ENCODE peak calls at places on chromosomes 1 and 21, in eight cellular contexts. B is activated T-cell treated with anti-CD3 and anti-CD28 coated beads, Interleukin-2, amount 50 U/mL, for 72 hours; P is anterior cingulate cortex; Z is HT-29; X is fibroblast of the aortic adventitia; D is B cell; A is neuronal stem cell; C is substantia nigra. T is an unnamed sample.

GRCh38 chr1:8061210-8061609 is 35.1 kb upstream of the ERRFI1 start:
- DNase-seq in P (no peak), C (no peak), Z (peak; percentile 85), A (no peak), B (no peak), X (peak; percentile 96), D (no peak), T (peak; percentile 98)

GRCh38 chr1:152774875-152775274 is at the start of gene LCE1F:
- DNase-seq in A (no peak), P (no peak), D (no peak), C (no peak), X (no peak), B (no peak), Z (no peak), T (no peak)

GRCh38 chr1:110003747-110004428 is 19.3 kb downstream of the AHCYL1 start:
- DNase-seq in C (no peak), Z (peak; percentile 87), P (peak; percentile 44), A (peak; percentile 29), D (peak; percentile 39), B (peak; percentile 52), X (peak; percentile 99), T (peak; percentile 99)

GRCh38 chr1:84973493-84974334 is 23.2 kb downstream of the MCOLN2 start:
- DNase-seq in A (no peak), Z (no peak), B (no peak), D (peak; percentile 46), C (no peak), X (peak; percentile 15), P (no peak), T (no peak)

GRCh38 chr1:212515329-212515760 is 82.6 kb downstream of the NENF start:
- DNase-seq in B (no peak), P (no peak), X (no peak), C (no peak), Z (no peak), D (no peak), A (peak; percentile 43), T (no peak)

GRCh38 chr1:199272107-199272506 is 633.3 kb downstream of the PTPRC start:
- DNase-seq in X (peak; percentile 98), D (no peak), A (no peak), P (no peak), C (no peak), B (no peak), Z (peak; percentile 30), T (peak; percentile 97)

GRCh38 chr1:42385283-42385682 is 4.7 kb downstream of the RIMKLA start:
- DNase-seq in A (no peak), P (no peak), C (no peak), X (peak; percentile 15), D (no peak), Z (peak; percentile 16), B (no peak), T (peak; percentile 2)

GRCh38 chr1:43204394-43204793 is 32.3 kb downstream of the CFAP57 start:
- DNase-seq in Z (no peak), C (no peak), X (no peak), D (no peak), B (no peak), A (no peak), P (no peak), T (no peak)

GRCh38 chr1:66532798-66533783 is 862 bp upstream of the SGIP1 start:
- DNase-seq in X (peak; percentile 77), A (peak; percentile 38), C (no peak), Z (no peak), P (peak; percentile 52), D (no peak), B (peak; percentile 19), T (peak; percentile 86)

GRCh38 chr1:31063636-31064035 is 1.9 kb downstream of the PUM1 start:
- DNase-seq in C (no peak), Z (peak; percentile 50), P (no peak), X (peak; percentile 26), D (no peak), B (no peak), A (no peak), T (peak; percentile 34)

GRCh38 chr21:39153373-39153772 is 29.9 kb downstream of the PSMG1 start:
- DNase-seq in A (no peak), B (no peak), D (no peak), X (peak; percentile 19), P (no peak), Z (peak; percentile 26), C (no peak), T (no peak)

GRCh38 chr1:161185732-161186311 is 8.5 kb upstream of the B4GALT3 start:
- DNase-seq in A (no peak), B (no peak), Z (no peak), D (peak; percentile 61), C (no peak), X (no peak), P (no peak), T (no peak)

GRCh38 chr21:38346286-38346685 is 89.5 kb downstream of the KCNJ15 start:
- DNase-seq in P (no peak), Z (no peak), B (no peak), D (no peak), X (no peak), C (no peak), A (no peak), T (no peak)

GRCh38 chr21:17585875-17586450 is 26.7 kb downstream of the BTG3 start:
- DNase-seq in D (no peak), P (no peak), B (peak; percentile 4), A (peak; percentile 15), X (peak; percentile 80), Z (peak; percentile 67), C (no peak), T (peak; percentile 22)

GRCh38 chr1:199859525-199859924 is 168.0 kb upstream of the NR5A2 start:
- DNase-seq in Z (peak; percentile 8), B (no peak), D (no peak), P (no peak), C (no peak), X (peak; percentile 42), A (no peak), T (peak; percentile 47)

GRCh38 chr1:228074954-228075730 is 7.4 kb upstream of the ARF1 start:
- DNase-seq in P (no peak), X (no peak), B (no peak), Z (peak; percentile 25), A (no peak), C (no peak), D (no peak), T (no peak)

GRCh38 chr1:44926311-44926781 is 60.0 kb downstream of the EIF2B3 start:
- DNase-seq in A (no peak), B (no peak), P (no peak), D (no peak), X (peak; percentile 85), C (no peak), Z (no peak), T (peak; percentile 78)

GRCh38 chr1:98327151-98327918 is 334.2 kb upstream of the SNX7 start:
- DNase-seq in Z (no peak), A (no peak), X (peak; percentile 84), C (no peak), P (no peak), D (no peak), B (no peak), T (peak; percentile 91)

GRCh38 chr1:100927276-100927675 is 31.4 kb downstream of the SLC30A7 start:
- DNase-seq in D (no peak), X (no peak), P (no peak), C (no peak), B (peak; percentile 32), Z (peak; percentile 9), A (no peak), T (no peak)

GRCh38 chr1:181483561-181484291 is 409 bp downstream of the CACNA1E start:
- DNase-seq in P (no peak), D (no peak), X (no peak), A (no peak), C (no peak), Z (no peak), B (no peak), T (no peak)

GRCh38 chr21:15240846-15241245 is 176.0 kb upstream of the NRIP1 start:
- DNase-seq in C (no peak), B (no peak), Z (no peak), P (no peak), D (no peak), X (peak; percentile 73), A (no peak), T (no peak)

GRCh38 chr1:182069028-182069466 is 7.5 kb upstream of the ZNF648 start:
- DNase-seq in Z (peak; percentile 66), B (peak; percentile 50), X (peak; percentile 12), P (peak; percentile 9), C (no peak), D (no peak), A (peak; percentile 64), T (no peak)

GRCh38 chr1:59653968-59654367 is 160.8 kb upstream of the HOOK1 start:
- DNase-seq in C (no peak), Z (no peak), P (no peak), B (no peak), A (no peak), D (no peak), X (no peak), T (no peak)

GRCh38 chr1:11918779-11919519 is 7.3 kb downstream of the KIAA2013 start:
- DNase-seq in X (peak; percentile 87), D (no peak), Z (no peak), P (peak; percentile 82), C (no peak), B (no peak), A (no peak), T (peak; percentile 89)

GRCh38 chr1:108149796-108150467 is 50.2 kb downstream of the SLC25A24 start:
- DNase-seq in Z (no peak), P (no peak), B (no peak), D (no peak), A (no peak), C (no peak), X (peak; percentile 52), T (peak; percentile 49)

GRCh38 chr21:21122680-21123079 is 124.5 kb downstream of the NCAM2 start:
- DNase-seq in X (no peak), D (no peak), C (no peak), P (no peak), Z (no peak), B (no peak), A (no peak), T (no peak)

GRCh38 chr1:43082701-43083100 is 89.4 kb downstream of the EBNA1BP2 start:
- DNase-seq in C (no peak), X (no peak), B (no peak), Z (no peak), P (no peak), A (no peak), D (no peak), T (no peak)

GRCh38 chr1:33296082-33296458 is 24.8 kb downstream of the A3GALT2 start:
- DNase-seq in P (no peak), Z (no peak), D (no peak), C (no peak), B (no peak), X (no peak), A (no peak), T (no peak)

GRCh38 chr1:181208967-181209366 is 120.5 kb downstream of the IER5 start:
- DNase-seq in A (no peak), B (no peak), Z (no peak), C (no peak), D (no peak), P (no peak), X (no peak), T (no peak)

GRCh38 chr1:226569879-226570547 is 21.4 kb downstream of the STUM start:
- DNase-seq in D (no peak), Z (peak; percentile 23), B (peak; percentile 23), P (no peak), C (no peak), X (no peak), A (peak; percentile 9), T (no peak)

GRCh38 chr1:30777060-30777905 is 19.7 kb upstream of the LAPTM5 start:
- DNase-seq in D (no peak), Z (no peak), C (no peak), A (no peak), P (no peak), B (no peak), X (no peak), T (no peak)

GRCh38 chr1:33164120-33164519 is 17.7 kb downstream of the TRIM62 start:
- DNase-seq in C (no peak), A (no peak), Z (no peak), D (no peak), X (no peak), B (no peak), P (no peak), T (no peak)

GRCh38 chr1:21451212-21451611 is 11.3 kb downstream of the NBPF3 start:
- DNase-seq in C (no peak), Z (no peak), A (no peak), P (no peak), X (peak; percentile 86), D (no peak), B (no peak), T (peak; percentile 84)